ENCODE peak calls at places on chromosomes 1 and 21, in eight cellular contexts. L, X, M, S, J, R, G and P are unnamed samples.

GRCh38 chr1:170518185-170518834 is 13.7 kb upstream of the GORAB start:
- DNase-seq in L (no peak), X (no peak), M (no peak), S (no peak), J (no peak), R (no peak), G (no peak), P (no peak)

GRCh38 chr1:178684542-178685000 is 40.5 kb upstream of the RALGPS2 start:
- DNase-seq in L (no peak), X (no peak), M (no peak), S (no peak), J (no peak), R (peak), G (no peak), P (no peak)

GRCh38 chr1:2416403-2416802 is 4.0 kb upstream of the PEX10 start:
- DNase-seq in L (no peak), X (no peak), M (no peak), S (peak), J (no peak), R (no peak), G (no peak), P (no peak)

GRCh38 chr1:186899577-186899976 is 70.8 kb downstream of the PLA2G4A start:
- DNase-seq in L (no peak), X (no peak), M (no peak), S (no peak), J (no peak), R (no peak), G (peak), P (no peak)

GRCh38 chr1:229759037-229759435 is 133.0 kb downstream of the URB2 start:
- DNase-seq in L (no peak), X (no peak), M (no peak), S (no peak), J (no peak), R (peak), G (no peak), P (no peak)

GRCh38 chr1:222416001-222416791 is 131.7 kb downstream of the HHIPL2 start:
- DNase-seq in L (no peak), X (no peak), M (no peak), S (peak), J (no peak), R (no peak), G (no peak), P (no peak)

GRCh38 chr1:81670286-81670685 is 130.4 kb upstream of the ADGRL2 start:
- DNase-seq in L (no peak), X (no peak), M (no peak), S (no peak), J (no peak), R (peak), G (no peak), P (no peak)

GRCh38 chr1:161805399-161806197 is 39.5 kb downstream of the ATF6 start:
- DNase-seq in L (no peak), X (no peak), M (no peak), S (no peak), J (no peak), R (no peak), G (no peak), P (no peak)

GRCh38 chr1:183942933-183943693 is 94.4 kb downstream of the COLGALT2 start:
- DNase-seq in L (no peak), X (peak), M (peak), S (no peak), J (no peak), R (peak), G (no peak), P (no peak)

GRCh38 chr1:174406421-174406820 is 41.3 kb upstream of the GPR52 start:
- DNase-seq in L (no peak), X (no peak), M (no peak), S (no peak), J (no peak), R (no peak), G (no peak), P (no peak)

GRCh38 chr1:171292799-171293198 is 21.2 kb upstream of the FMO4 start:
- DNase-seq in L (no peak), X (no peak), M (no peak), S (no peak), J (no peak), R (peak), G (no peak), P (no peak)

GRCh38 chr1:41847733-41848132 is 71.0 kb downstream of the HIVEP3 start:
- DNase-seq in L (no peak), X (no peak), M (no peak), S (no peak), J (no peak), R (no peak), G (no peak), P (no peak)

GRCh38 chr1:100045206-100045605 is 75.4 kb downstream of the SLC35A3 start:
- DNase-seq in L (no peak), X (no peak), M (no peak), S (no peak), J (no peak), R (no peak), G (no peak), P (no peak)

GRCh38 chr1:159838715-159839114 is 12.0 kb downstream of the SLAMF8 start:
- DNase-seq in L (no peak), X (no peak), M (no peak), S (no peak), J (no peak), R (no peak), G (no peak), P (no peak)

GRCh38 chr1:228030451-228031201 is 23.8 kb downstream of the WNT3A start:
- DNase-seq in L (no peak), X (no peak), M (no peak), S (peak), J (no peak), R (no peak), G (no peak), P (no peak)

GRCh38 chr1:10168912-10169514 is 41.4 kb upstream of the KIF1B start:
- DNase-seq in L (no peak), X (no peak), M (no peak), S (peak), J (no peak), R (no peak), G (no peak), P (no peak)

GRCh38 chr1:9413143-9413876 is 120.6 kb downstream of the SPSB1 start:
- DNase-seq in L (peak), X (no peak), M (no peak), S (peak), J (peak), R (peak), G (peak), P (no peak)

GRCh38 chr1:103525114-103525606 is 339 bp upstream of the RNPC3 start:
- DNase-seq in L (peak), X (no peak), M (peak), S (no peak), J (no peak), R (no peak), G (no peak), P (no peak)

GRCh38 chr1:227891955-227892871 is 55.5 kb downstream of the WNT9A start:
- DNase-seq in L (no peak), X (no peak), M (no peak), S (peak), J (no peak), R (no peak), G (no peak), P (peak)

GRCh38 chr1:66372522-66373071 is 161.4 kb upstream of the SGIP1 start:
- DNase-seq in L (no peak), X (no peak), M (no peak), S (no peak), J (no peak), R (no peak), G (no peak), P (no peak)

GRCh38 chr1:187252923-187253322 is 424.2 kb downstream of the PLA2G4A start:
- DNase-seq in L (no peak), X (no peak), M (no peak), S (no peak), J (no peak), R (no peak), G (no peak), P (no peak)

GRCh38 chr1:56797079-56797685 is 22.0 kb downstream of the FYB2 start:
- DNase-seq in L (no peak), X (no peak), M (no peak), S (no peak), J (no peak), R (no peak), G (no peak), P (no peak)

GRCh38 chr1:234770924-234771540 is 161.1 kb upstream of the IRF2BP2 start:
- DNase-seq in L (no peak), X (no peak), M (no peak), S (no peak), J (no peak), R (no peak), G (no peak), P (no peak)

GRCh38 chr1:33171993-33172813 is 9.6 kb downstream of the TRIM62 start:
- DNase-seq in L (no peak), X (no peak), M (no peak), S (no peak), J (no peak), R (no peak), G (no peak), P (no peak)

GRCh38 chr1:1351511-1352427 is 2.6 kb upstream of the DVL1 start:
- DNase-seq in L (no peak), X (no peak), M (no peak), S (no peak), J (no peak), R (no peak), G (no peak), P (no peak)

GRCh38 chr1:221237587-221237986 is 358.3 kb downstream of the HLX start:
- DNase-seq in L (no peak), X (no peak), M (no peak), S (no peak), J (no peak), R (no peak), G (no peak), P (no peak)

GRCh38 chr21:32371913-32372314 is 20.9 kb downstream of the URB1 start:
- DNase-seq in L (no peak), X (no peak), M (no peak), S (no peak), J (no peak), R (peak), G (no peak), P (no peak)

GRCh38 chr1:10063878-10064277 is 31.1 kb downstream of the UBE4B start:
- DNase-seq in L (no peak), X (no peak), M (no peak), S (no peak), J (no peak), R (no peak), G (no peak), P (no peak)

GRCh38 chr1:36322786-36323635 is 434 bp downstream of the EVA1B start:
- DNase-seq in L (peak), X (peak), M (peak), S (peak), J (no peak), R (peak), G (peak), P (peak)

GRCh38 chr21:34086887-34087306 is 13.5 kb downstream of the MRPS6 start:
- DNase-seq in L (peak), X (no peak), M (no peak), S (no peak), J (no peak), R (no peak), G (no peak), P (no peak)

GRCh38 chr1:171965802-171966201 is 124.5 kb downstream of the DNM3 start:
- DNase-seq in L (no peak), X (no peak), M (no peak), S (no peak), J (no peak), R (no peak), G (no peak), P (no peak)

GRCh38 chr1:54952950-54953718 is 27.3 kb upstream of the TMEM61 start:
- DNase-seq in L (no peak), X (no peak), M (no peak), S (no peak), J (no peak), R (no peak), G (no peak), P (no peak)

GRCh38 chr1:64502924-64503323 is 33.0 kb downstream of the CACHD1 start:
- DNase-seq in L (no peak), X (no peak), M (no peak), S (no peak), J (no peak), R (no peak), G (no peak), P (no peak)

GRCh38 chr1:156282143-156282478 is 514 bp downstream of the SMG5 start:
- DNase-seq in L (no peak), X (no peak), M (no peak), S (no peak), J (no peak), R (no peak), G (no peak), P (no peak)

GRCh38 chr1:30216602-30217001 is 506.8 kb downstream of the MATN1 start:
- DNase-seq in L (no peak), X (no peak), M (no peak), S (no peak), J (no peak), R (no peak), G (no peak), P (no peak)

GRCh38 chr1:159339517-159339916 is 37.4 kb downstream of the FCER1A start:
- DNase-seq in L (no peak), X (no peak), M (no peak), S (no peak), J (no peak), R (no peak), G (no peak), P (no peak)

GRCh38 chr1:201002510-201002909 is 21.0 kb downstream of the KIF21B start:
- DNase-seq in L (no peak), X (no peak), M (no peak), S (no peak), J (no peak), R (no peak), G (no peak), P (no peak)

GRCh38 chr21:15732290-15732995 is 2.7 kb downstream of the USP25 start:
- DNase-seq in L (no peak), X (no peak), M (peak), S (no peak), J (no peak), R (no peak), G (peak), P (no peak)

GRCh38 chr1:206135248-206135647 is 18.1 kb upstream of the AVPR1B start:
- DNase-seq in L (no peak), X (no peak), M (no peak), S (no peak), J (no peak), R (no peak), G (no peak), P (no peak)